ENCODE peak calls at places on chromosomes 12 and 14, in four cellular contexts. H is epithelial cell of esophagus; G is astrocyte of the spinal cord; R is naive thymus-derived CD4-positive, alpha-beta T cell. A is an unnamed sample.

GRCh38 chr12:131738196-131738595 is 27.3 kb downstream of the SFSWAP start:
- DNase-seq in H (no peak), G (no peak), R (no peak), A (no peak)

GRCh38 chr12:53048780-53049401 is 974 bp upstream of the TNS2 start:
- DNase-seq in G (peak), R (no peak), H (no peak), A (no peak)

GRCh38 chr14:103385994-103386491 is 828 bp downstream of the MARK3 start:
- DNase-seq in H (peak), G (peak), R (peak), A (no peak)

GRCh38 chr14:30234966-30235365 is 307.3 kb upstream of the PRKD1 start:
- DNase-seq in H (no peak), G (no peak), R (no peak), A (no peak)

GRCh38 chr12:118356809-118357326 is 15.8 kb downstream of the TAOK3 start:
- DNase-seq in H (peak), R (no peak), G (peak), A (no peak)

GRCh38 chr12:111444706-111445310 is 39.1 kb downstream of the SH2B3 start:
- DNase-seq in H (no peak), R (peak), G (no peak), A (peak)

GRCh38 chr14:76580399-76580798 is 180.9 kb upstream of the VASH1 start:
- DNase-seq in H (no peak), R (no peak), G (no peak), A (no peak)

GRCh38 chr12:112328411-112329124 is 53.7 kb downstream of the HECTD4 start:
- DNase-seq in H (no peak), R (no peak), G (no peak), A (no peak)

GRCh38 chr12:131454418-131455217 is 256.3 kb upstream of the SFSWAP start:
- DNase-seq in H (no peak), G (no peak), R (no peak), A (peak)

GRCh38 chr14:64196668-64197411 is 97.3 kb downstream of the ESR2 start:
- DNase-seq in H (no peak), G (peak), R (no peak), A (no peak)

GRCh38 chr12:82326905-82327503 is 31.2 kb downstream of the CCDC59 start:
- DNase-seq in R (no peak), H (peak), G (peak), A (peak)

GRCh38 chr12:121749267-121749666 is 36.7 kb downstream of the TMEM120B start:
- DNase-seq in R (no peak), H (no peak), G (no peak), A (no peak)

GRCh38 chr12:101995684-101996083 is 66.1 kb downstream of the WASHC3 start:
- DNase-seq in R (no peak), G (no peak), H (no peak), A (no peak)

GRCh38 chr12:113464852-113465719 is 6.6 kb downstream of the LHX5 start:
- DNase-seq in H (no peak), G (no peak), R (no peak), A (no peak)

GRCh38 chr14:51650721-51651387 is 856 bp upstream of the FRMD6 start:
- DNase-seq in R (no peak), G (no peak), H (no peak), A (no peak)

GRCh38 chr12:57215668-57216013 is 953 bp upstream of the NXPH4 start:
- DNase-seq in H (peak), R (no peak), G (no peak), A (no peak)

GRCh38 chr12:52132754-52133161 is 53.3 kb downstream of the SMIM41 start:
- DNase-seq in R (no peak), G (no peak), H (peak), A (no peak)

GRCh38 chr14:59918824-59919581 is 941 bp upstream of the LRRC9 start:
- DNase-seq in R (no peak), G (peak), H (peak), A (peak)

GRCh38 chr14:55713496-55713895 is 133.5 kb downstream of the KTN1 start:
- DNase-seq in R (no peak), G (no peak), H (peak), A (no peak)

GRCh38 chr12:114480309-114481199 is 74.6 kb upstream of the TBX5 start:
- DNase-seq in H (peak), G (no peak), R (no peak), A (no peak)

GRCh38 chr12:114479831-114480230 is 73.9 kb upstream of the TBX5 start:
- DNase-seq in G (no peak), R (no peak), H (peak), A (no peak)

GRCh38 chr12:114478891-114479290 is 72.9 kb upstream of the TBX5 start:
- DNase-seq in H (no peak), R (no peak), G (no peak), A (no peak)

GRCh38 chr12:114483996-114484395 is 78.1 kb upstream of the TBX5 start:
- DNase-seq in H (no peak), R (no peak), G (no peak), A (no peak)

GRCh38 chr12:114481200-114481535 is 75.2 kb upstream of the TBX5 start:
- DNase-seq in G (no peak), R (no peak), H (no peak), A (no peak)
- H3K4me3 ChIP-seq in G (no peak), R (no peak), H (no peak), A (no peak)

DNA sequence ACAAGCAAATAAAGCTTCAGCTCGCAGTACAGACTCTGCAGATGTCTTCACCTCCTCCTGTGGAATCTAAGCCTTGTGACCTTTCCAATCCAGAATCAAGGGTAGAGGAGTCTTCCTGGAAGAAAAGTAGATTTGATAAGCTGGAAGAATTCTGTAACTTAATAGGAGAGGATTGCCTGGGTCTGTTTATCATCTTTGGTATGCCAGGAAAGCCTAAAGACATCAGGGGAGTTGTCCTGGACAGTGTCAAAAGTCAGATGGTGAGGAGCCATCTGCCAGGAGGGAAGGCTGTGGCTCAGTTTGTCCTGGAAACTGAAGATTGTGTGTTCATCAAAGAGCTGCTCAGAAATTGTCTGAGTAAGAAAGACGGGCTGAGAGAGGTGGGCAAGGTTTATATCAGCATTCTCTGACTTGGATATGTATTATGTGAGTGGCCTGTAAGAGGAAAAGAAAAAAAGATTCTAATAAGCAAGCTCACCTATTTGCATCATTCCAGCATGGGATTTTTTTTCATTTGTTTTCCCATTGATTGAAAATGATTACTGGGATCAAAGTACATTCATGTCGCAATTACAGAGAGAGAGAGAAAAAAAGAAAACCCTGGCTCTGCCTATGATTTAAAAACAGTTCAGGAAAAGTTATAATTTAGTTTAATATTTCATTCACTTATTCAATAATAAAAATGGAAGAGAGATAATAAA is 767 bp downstream of the REP15 start:
- DNase-seq in R (no peak), G (no peak), H (no peak), A (no peak)
- H3K4me3 ChIP-seq in R (no peak), G (no peak), H (no peak), A (no peak)

GRCh38 chr12:8065991-8066594 is at the start of gene C3AR1:
- DNase-seq in H (peak), R (peak), G (peak), A (peak)
- H3K4me3 ChIP-seq in H (no peak), R (peak), G (no peak), A (no peak)

GRCh38 chr12:99984271-99985128 is at the start of gene ANKS1B:
- DNase-seq in R (peak), H (peak), G (peak), A (no peak)
- H3K4me3 ChIP-seq in R (no peak), H (peak), G (peak), A (peak)

GRCh38 chr12:40820794-40821484 is 128.7 kb downstream of the CNTN1 start:
- DNase-seq in G (no peak), R (no peak), H (peak), A (no peak)

GRCh38 chr12:40825156-40825555 is 132.9 kb downstream of the CNTN1 start:
- DNase-seq in G (no peak), R (no peak), H (no peak), A (no peak)

DNA sequence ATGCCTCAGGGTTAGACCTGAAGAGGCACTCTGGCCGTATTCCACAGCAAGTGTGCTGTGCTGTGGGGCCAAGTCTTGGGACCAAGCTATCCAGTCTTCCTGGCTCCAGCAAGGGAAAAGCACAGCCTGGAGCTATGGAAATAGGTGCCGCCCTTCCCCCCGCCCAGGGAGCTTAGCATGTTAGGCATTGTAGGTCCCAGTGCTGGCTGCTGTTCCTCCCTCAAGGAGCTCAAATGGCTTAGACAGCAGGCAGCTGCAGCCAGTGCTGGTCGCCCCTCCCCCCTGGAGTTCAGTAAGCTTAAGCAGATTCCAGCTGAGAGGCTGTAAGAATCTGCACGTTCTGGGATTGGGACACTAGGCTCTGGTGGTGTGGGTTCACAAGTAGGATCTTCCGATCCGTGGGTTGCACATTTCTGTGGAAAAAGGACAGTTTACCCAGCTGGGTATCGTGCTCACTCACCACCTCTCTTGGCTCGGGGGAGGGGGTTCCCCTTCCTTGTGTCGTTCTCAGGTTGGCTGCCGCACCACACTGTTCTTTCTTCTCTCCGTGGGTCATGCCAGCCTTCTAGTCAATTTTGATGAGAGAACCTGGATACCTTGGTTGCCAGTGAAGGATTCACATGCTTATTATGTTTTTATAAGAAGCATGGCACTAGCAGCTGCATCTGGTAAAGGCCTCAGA is 127.3 kb downstream of the CNTN1 start:
- DNase-seq in R (no peak), H (no peak), G (no peak), A (no peak)
- H3K4me3 ChIP-seq in R (no peak), H (no peak), G (no peak), A (no peak)

GRCh38 chr14:22846811-22847307 is 10.5 kb downstream of the MMP14 start:
- DNase-seq in H (no peak), G (no peak), R (no peak), A (no peak)

GRCh38 chr14:22845821-22846625 is 9.6 kb downstream of the MMP14 start:
- DNase-seq in R (no peak), H (no peak), G (no peak), A (no peak)

GRCh38 chr14:22849212-22849819 is 12.9 kb downstream of the MMP14 start:
- DNase-seq in G (no peak), H (peak), R (no peak), A (no peak)

GRCh38 chr14:22847661-22848341 is 11.4 kb downstream of the MMP14 start:
- DNase-seq in G (peak), H (peak), R (no peak), A (no peak)

DNA sequence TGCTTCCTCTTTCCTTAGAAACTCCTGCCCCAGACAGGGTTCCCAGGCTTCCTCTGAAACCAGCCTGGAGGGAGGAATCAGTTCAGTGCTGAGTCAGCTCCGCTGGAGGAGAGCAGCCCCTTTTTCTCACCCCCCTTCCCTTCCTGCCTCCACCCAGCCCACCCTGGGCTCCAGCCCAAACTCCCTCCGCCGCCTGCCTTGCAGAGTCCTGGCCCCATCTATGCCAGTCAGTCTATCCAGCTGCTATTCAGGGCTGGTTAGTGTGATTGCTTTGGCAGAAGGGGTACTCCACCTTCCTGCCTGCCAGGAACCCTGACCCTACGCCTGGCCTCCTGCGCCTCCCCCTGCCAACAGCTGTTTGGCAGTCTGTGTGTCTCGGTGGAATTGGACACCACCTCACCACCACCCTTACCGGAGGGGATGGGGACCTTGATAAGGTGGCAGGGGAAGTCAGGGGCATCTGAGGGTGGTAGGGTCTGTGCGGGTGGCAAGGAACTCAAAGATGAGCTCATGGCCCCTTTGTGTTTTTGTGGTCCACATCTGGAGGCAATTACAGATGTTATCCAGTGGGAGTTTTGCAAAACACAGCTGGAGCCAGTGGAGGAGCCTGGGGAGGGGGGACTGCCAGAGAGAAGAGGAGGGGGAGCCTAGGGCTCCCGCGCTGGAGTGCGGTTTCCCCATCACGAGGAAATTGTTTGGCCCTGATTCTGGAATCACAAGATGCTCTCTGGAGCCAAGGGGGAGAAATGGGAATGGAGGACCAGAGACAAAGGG is 12.2 kb downstream of the MMP14 start:
- DNase-seq in G (peak), R (no peak), H (peak), A (no peak)
- H3K4me3 ChIP-seq in G (no peak), R (no peak), H (no peak), A (no peak)

GRCh38 chr14:20631023-20631820 is 10.3 kb downstream of the OR6S1 start:
- DNase-seq in R (peak), H (peak), G (peak), A (no peak)
- H3K4me3 ChIP-seq in R (peak), H (peak), G (peak), A (peak)

GRCh38 chr14:105196228-105196960 is 15.3 kb upstream of the NUDT14 start:
- DNase-seq in H (no peak), G (no peak), R (no peak), A (no peak)
- H3K4me3 ChIP-seq in H (no peak), G (no peak), R (no peak), A (no peak)

DNA sequence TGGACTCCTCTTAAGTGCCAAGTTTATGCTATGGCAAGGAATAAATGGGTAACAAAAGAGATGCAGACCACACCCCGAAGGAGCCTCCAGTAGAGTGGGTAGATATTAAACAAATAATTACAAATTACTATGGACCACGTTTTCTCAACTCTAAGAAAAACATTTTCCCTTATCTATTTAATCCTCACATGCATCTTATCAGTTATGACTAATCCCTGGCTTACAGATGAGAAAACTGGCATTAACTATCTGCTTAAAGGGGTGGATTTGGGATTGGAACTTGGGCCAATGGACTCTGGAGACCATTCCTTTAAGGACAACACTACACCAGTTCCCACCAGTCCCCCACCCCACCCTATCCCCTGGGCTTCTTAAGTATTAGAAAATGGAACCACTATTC is 26.3 kb downstream of the PPM1H start:
- DNase-seq in G (no peak), H (no peak), R (no peak), A (no peak)
- H3K4me3 ChIP-seq in G (no peak), H (no peak), R (no peak), A (no peak)

A was measured in Jurkat, Clone E6-1.